ENCODE peak calls at places on chromosomes 5 and 9, in seven cellular contexts. One of them, this sample, is unnamed.
A peak's percentile ranks its signal among the peaks of the same experiment; 100 is the strongest.

GRCh38 chr9:87973791-87974292 is 491 bp downstream of the CDK20 start:
- DNase-seq in astrocyte: no peak
- DNase-seq in aorta: no peak
- DNase-seq in A549: no peak
- DNase-seq in mesenchymal stem cell: peak; percentile 17
- DNase-seq in cardiac muscle cell: peak; percentile 5
- DNase-seq in heart left ventricle: no peak
- DNase-seq in this sample: no peak

GRCh38 chr5:62632181-62632580 is 53.6 kb downstream of the LRRC70 start:
- DNase-seq in astrocyte: no peak
- DNase-seq in heart left ventricle: no peak
- DNase-seq in A549: no peak
- DNase-seq in mesenchymal stem cell: no peak
- DNase-seq in cardiac muscle cell: no peak
- DNase-seq in aorta: no peak
- DNase-seq in this sample: no peak

GRCh38 chr9:80885894-80886293 is 803.5 kb downstream of the TLE1 start:
- DNase-seq in mesenchymal stem cell: no peak
- DNase-seq in heart left ventricle: no peak
- DNase-seq in aorta: no peak
- DNase-seq in A549: no peak
- DNase-seq in astrocyte: no peak
- DNase-seq in cardiac muscle cell: no peak
- DNase-seq in this sample: no peak

GRCh38 chr9:112526973-112527372 is 40.3 kb downstream of the KIAA1958 start:
- DNase-seq in aorta: no peak
- DNase-seq in cardiac muscle cell: no peak
- DNase-seq in A549: no peak
- DNase-seq in mesenchymal stem cell: no peak
- DNase-seq in heart left ventricle: no peak
- DNase-seq in astrocyte: no peak
- DNase-seq in this sample: no peak

GRCh38 chr5:107781451-107781850 is 110.7 kb upstream of the EFNA5 start:
- DNase-seq in heart left ventricle: no peak
- DNase-seq in mesenchymal stem cell: no peak
- DNase-seq in cardiac muscle cell: no peak
- DNase-seq in A549: no peak
- DNase-seq in astrocyte: peak; percentile 67
- DNase-seq in aorta: no peak
- DNase-seq in this sample: no peak

GRCh38 chr9:128818839-128819715 is 777 bp downstream of the ENDOG start:
- DNase-seq in astrocyte: no peak
- DNase-seq in mesenchymal stem cell: peak; percentile 8
- DNase-seq in cardiac muscle cell: peak; percentile 65
- DNase-seq in heart left ventricle: peak; percentile 73
- DNase-seq in aorta: no peak
- DNase-seq in A549: no peak
- DNase-seq in this sample: peak; percentile 42

GRCh38 chr9:18544456-18544855 is 70.5 kb downstream of the ADAMTSL1 start:
- DNase-seq in astrocyte: peak; percentile 33
- DNase-seq in mesenchymal stem cell: no peak
- DNase-seq in aorta: no peak
- DNase-seq in A549: no peak
- DNase-seq in heart left ventricle: no peak
- DNase-seq in cardiac muscle cell: no peak
- DNase-seq in this sample: no peak

GRCh38 chr9:133470988-133471387 is 7.9 kb downstream of the SLC2A6 start:
- DNase-seq in heart left ventricle: no peak
- DNase-seq in mesenchymal stem cell: no peak
- DNase-seq in A549: no peak
- DNase-seq in astrocyte: no peak
- DNase-seq in aorta: no peak
- DNase-seq in cardiac muscle cell: no peak
- DNase-seq in this sample: no peak

GRCh38 chr5:135526924-135527323 is 8.8 kb downstream of the NEUROG1 start:
- DNase-seq in heart left ventricle: no peak
- DNase-seq in mesenchymal stem cell: no peak
- DNase-seq in cardiac muscle cell: no peak
- DNase-seq in aorta: no peak
- DNase-seq in astrocyte: no peak
- DNase-seq in A549: no peak
- DNase-seq in this sample: no peak

GRCh38 chr5:138440226-138441073 is 1.6 kb downstream of the REEP2 start:
- DNase-seq in aorta: no peak
- DNase-seq in cardiac muscle cell: no peak
- DNase-seq in A549: no peak
- DNase-seq in heart left ventricle: no peak
- DNase-seq in mesenchymal stem cell: no peak
- DNase-seq in astrocyte: no peak
- DNase-seq in this sample: no peak

GRCh38 chr5:124746916-124747769 is 704 bp upstream of the ZNF608 start:
- DNase-seq in A549: peak; percentile 83
- DNase-seq in mesenchymal stem cell: peak; percentile 98
- DNase-seq in cardiac muscle cell: peak; percentile 96
- DNase-seq in aorta: peak; percentile 77
- DNase-seq in astrocyte: peak; percentile 91
- DNase-seq in heart left ventricle: peak; percentile 74
- DNase-seq in this sample: peak; percentile 95

GRCh38 chr9:121765021-121765950 is 113.9 kb downstream of the DAB2IP start:
- DNase-seq in cardiac muscle cell: peak; percentile 84
- DNase-seq in mesenchymal stem cell: peak; percentile 76
- DNase-seq in heart left ventricle: peak; percentile 76
- DNase-seq in astrocyte: peak; percentile 47
- DNase-seq in aorta: peak; percentile 76
- DNase-seq in A549: peak; percentile 31
- DNase-seq in this sample: peak; percentile 35

GRCh38 chr5:38720691-38721361 is 125.0 kb upstream of the OSMR start:
- DNase-seq in heart left ventricle: no peak
- DNase-seq in cardiac muscle cell: no peak
- DNase-seq in A549: no peak
- DNase-seq in astrocyte: no peak
- DNase-seq in mesenchymal stem cell: no peak
- DNase-seq in aorta: no peak
- DNase-seq in this sample: no peak

GRCh38 chr5:143355710-143356109 is 47.8 kb downstream of the NR3C1 start:
- DNase-seq in A549: peak; percentile 94
- DNase-seq in mesenchymal stem cell: peak; percentile 93
- DNase-seq in heart left ventricle: peak; percentile 55
- DNase-seq in aorta: peak; percentile 74
- DNase-seq in astrocyte: peak; percentile 90
- DNase-seq in cardiac muscle cell: peak; percentile 9
- DNase-seq in this sample: peak; percentile 86

GRCh38 chr9:2676466-2676865 is 40.8 kb upstream of the KCNV2 start:
- DNase-seq in A549: no peak
- DNase-seq in aorta: no peak
- DNase-seq in heart left ventricle: no peak
- DNase-seq in mesenchymal stem cell: no peak
- DNase-seq in cardiac muscle cell: no peak
- DNase-seq in astrocyte: no peak
- DNase-seq in this sample: no peak

GRCh38 chr5:75306746-75307145 is 30.3 kb upstream of the HMGCR start:
- DNase-seq in A549: no peak
- DNase-seq in heart left ventricle: no peak
- DNase-seq in mesenchymal stem cell: no peak
- DNase-seq in astrocyte: no peak
- DNase-seq in cardiac muscle cell: no peak
- DNase-seq in aorta: no peak
- DNase-seq in this sample: peak; percentile 37

GRCh38 chr9:93020151-93020550 is 38.4 kb upstream of the SUSD3 start:
- DNase-seq in mesenchymal stem cell: no peak
- DNase-seq in aorta: no peak
- DNase-seq in heart left ventricle: no peak
- DNase-seq in A549: no peak
- DNase-seq in cardiac muscle cell: no peak
- DNase-seq in astrocyte: no peak
- DNase-seq in this sample: no peak

GRCh38 chr9:4850611-4851010 is 57.9 kb downstream of the RCL1 start:
- DNase-seq in A549: no peak
- DNase-seq in astrocyte: no peak
- DNase-seq in cardiac muscle cell: no peak
- DNase-seq in heart left ventricle: no peak
- DNase-seq in aorta: no peak
- DNase-seq in mesenchymal stem cell: no peak
- DNase-seq in this sample: no peak

GRCh38 chr9:119221281-119221680 is 148.0 kb downstream of the BRINP1 start:
- DNase-seq in heart left ventricle: no peak
- DNase-seq in aorta: no peak
- DNase-seq in cardiac muscle cell: no peak
- DNase-seq in mesenchymal stem cell: no peak
- DNase-seq in A549: no peak
- DNase-seq in astrocyte: no peak
- DNase-seq in this sample: no peak

GRCh38 chr5:96936431-96937221 is 746 bp downstream of the LNPEP start:
- DNase-seq in aorta: peak; percentile 64
- DNase-seq in heart left ventricle: peak; percentile 68
- DNase-seq in astrocyte: no peak
- DNase-seq in A549: peak; percentile 21
- DNase-seq in cardiac muscle cell: peak; percentile 58
- DNase-seq in mesenchymal stem cell: peak; percentile 43
- DNase-seq in this sample: peak; percentile 65

GRCh38 chr5:89011778-89012320 is 128.9 kb upstream of the MEF2C start:
- DNase-seq in heart left ventricle: no peak
- DNase-seq in astrocyte: no peak
- DNase-seq in aorta: no peak
- DNase-seq in A549: no peak
- DNase-seq in cardiac muscle cell: no peak
- DNase-seq in mesenchymal stem cell: no peak
- DNase-seq in this sample: no peak
- H3K9me3 ChIP-seq in heart left ventricle: no peaks in the 10 kb centered on the region
- H3K9me3 ChIP-seq in astrocyte: no peaks in the 10 kb centered on the region
- H3K9me3 ChIP-seq in aorta: no peaks in the 10 kb centered on the region
- H3K9me3 ChIP-seq in A549: no peaks in the 10 kb centered on the region
- H3K9me3 ChIP-seq in cardiac muscle cell: no peaks in the 10 kb centered on the region
- H3K9me3 ChIP-seq in mesenchymal stem cell: no peaks in the 10 kb centered on the region
- H3K9me3 ChIP-seq in this sample: no peaks in the 10 kb centered on the region

GRCh38 chr5:40121236-40121635 is 558.5 kb upstream of the PTGER4 start:
- DNase-seq in A549: no peak
- DNase-seq in astrocyte: no peak
- DNase-seq in aorta: no peak
- DNase-seq in heart left ventricle: no peak
- DNase-seq in mesenchymal stem cell: no peak
- DNase-seq in cardiac muscle cell: no peak
- DNase-seq in this sample: no peak
- H3K9me3 ChIP-seq in A549: peaks cover 16% of the 10 kb centered on the region
- H3K9me3 ChIP-seq in astrocyte: peaks cover 11% of the 10 kb centered on the region
- H3K9me3 ChIP-seq in aorta: peaks cover 2% of the 10 kb centered on the region
- H3K9me3 ChIP-seq in heart left ventricle: no peaks in the 10 kb centered on the region
- H3K9me3 ChIP-seq in mesenchymal stem cell: peaks cover 34% of the 10 kb centered on the region
- H3K9me3 ChIP-seq in cardiac muscle cell: peaks cover 3% of the 10 kb centered on the region
- H3K9me3 ChIP-seq in this sample: peaks cover 37% of the 10 kb centered on the region

GRCh38 chr5:134141346-134142050 is 27.0 kb downstream of the TCF7 start:
- DNase-seq in A549: no peak
- DNase-seq in heart left ventricle: no peak
- DNase-seq in cardiac muscle cell: no peak
- DNase-seq in mesenchymal stem cell: peak; percentile 33
- DNase-seq in astrocyte: no peak
- DNase-seq in aorta: no peak
- DNase-seq in this sample: no peak

GRCh38 chr5:134139891-134140469 is 25.5 kb downstream of the TCF7 start:
- DNase-seq in aorta: no peak
- DNase-seq in heart left ventricle: no peak
- DNase-seq in A549: no peak
- DNase-seq in cardiac muscle cell: no peak
- DNase-seq in mesenchymal stem cell: no peak
- DNase-seq in astrocyte: no peak
- DNase-seq in this sample: no peak

GRCh38 chr5:134138416-134139376 is 24.2 kb downstream of the TCF7 start:
- DNase-seq in aorta: no peak
- DNase-seq in A549: no peak
- DNase-seq in mesenchymal stem cell: peak; percentile 54
- DNase-seq in astrocyte: peak; percentile 45
- DNase-seq in heart left ventricle: no peak
- DNase-seq in cardiac muscle cell: no peak
- DNase-seq in this sample: peak; percentile 47

GRCh38 chr5:134140530-134141201 is 26.2 kb downstream of the TCF7 start:
- DNase-seq in cardiac muscle cell: peak; percentile 77
- DNase-seq in astrocyte: peak; percentile 53
- DNase-seq in heart left ventricle: no peak
- DNase-seq in aorta: peak; percentile 71
- DNase-seq in A549: peak; percentile 78
- DNase-seq in mesenchymal stem cell: peak; percentile 74
- DNase-seq in this sample: peak; percentile 83

DNA sequence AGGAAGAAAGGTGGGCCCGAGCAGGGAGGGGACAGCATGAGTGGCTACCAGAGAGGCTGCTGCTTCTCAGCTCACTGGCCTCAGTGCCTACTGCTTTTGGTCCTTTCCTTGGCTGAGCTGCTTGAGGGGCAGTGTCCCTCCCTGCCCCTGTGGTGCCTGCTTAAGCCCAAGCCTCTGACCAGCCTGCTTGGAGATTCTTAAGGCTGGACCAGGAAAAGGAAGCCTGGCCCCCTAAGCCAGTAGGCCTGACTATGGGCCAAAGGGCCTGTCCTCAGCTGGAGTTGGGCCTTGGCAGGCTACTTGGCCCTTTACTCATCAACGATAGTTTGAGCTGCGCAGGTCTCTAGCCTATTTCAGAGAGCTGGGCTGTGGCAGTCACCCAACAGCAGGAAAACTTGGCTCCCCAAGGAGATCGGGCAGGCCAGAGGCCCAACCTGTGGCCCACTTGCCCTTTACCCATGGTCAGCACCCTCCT is 24.9 kb downstream of the TCF7 start:
- DNase-seq in A549: no peak
- DNase-seq in heart left ventricle: no peak
- DNase-seq in astrocyte: no peak
- DNase-seq in mesenchymal stem cell: no peak
- DNase-seq in cardiac muscle cell: no peak
- DNase-seq in aorta: no peak
- DNase-seq in this sample: no peak
- H3K9me3 ChIP-seq in A549: no peaks in the 10 kb centered on the region
- H3K9me3 ChIP-seq in heart left ventricle: no peaks in the 10 kb centered on the region
- H3K9me3 ChIP-seq in astrocyte: no peaks in the 10 kb centered on the region
- H3K9me3 ChIP-seq in mesenchymal stem cell: no peaks in the 10 kb centered on the region
- H3K9me3 ChIP-seq in cardiac muscle cell: no peaks in the 10 kb centered on the region
- H3K9me3 ChIP-seq in aorta: no peaks in the 10 kb centered on the region
- H3K9me3 ChIP-seq in this sample: no peaks in the 10 kb centered on the region

DNA sequence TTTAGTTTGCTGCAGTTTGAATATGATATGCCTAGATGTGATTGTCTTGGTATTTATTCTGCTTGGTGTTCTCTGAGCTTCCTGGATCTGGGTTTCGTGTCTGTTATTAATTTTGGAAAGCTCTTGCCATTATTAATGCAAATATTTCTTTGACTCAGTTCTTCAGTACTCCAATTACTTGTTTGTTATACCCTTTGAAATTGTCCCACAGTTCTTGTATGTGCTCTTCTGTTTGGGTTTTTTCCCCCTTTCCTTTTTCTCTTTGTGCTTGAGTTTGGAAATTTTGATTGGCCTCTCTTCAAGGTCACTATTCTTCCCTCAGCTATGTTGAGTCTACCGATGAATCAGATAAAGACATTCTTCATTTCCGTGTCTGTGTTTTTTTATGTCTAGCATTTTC is 96.6 kb upstream of the CKMT2 start:
- DNase-seq in heart left ventricle: no peak
- DNase-seq in mesenchymal stem cell: no peak
- DNase-seq in aorta: no peak
- DNase-seq in astrocyte: no peak
- DNase-seq in cardiac muscle cell: no peak
- DNase-seq in A549: no peak
- DNase-seq in this sample: no peak
- H3K9me3 ChIP-seq in heart left ventricle: no peaks in the 10 kb centered on the region
- H3K9me3 ChIP-seq in mesenchymal stem cell: peaks cover 6% of the 10 kb centered on the region
- H3K9me3 ChIP-seq in aorta: no peaks in the 10 kb centered on the region
- H3K9me3 ChIP-seq in astrocyte: no peaks in the 10 kb centered on the region
- H3K9me3 ChIP-seq in cardiac muscle cell: no peaks in the 10 kb centered on the region
- H3K9me3 ChIP-seq in A549: peaks cover 9% of the 10 kb centered on the region
- H3K9me3 ChIP-seq in this sample: peaks cover 14% of the 10 kb centered on the region

GRCh38 chr5:80463269-80463668 is 24.6 kb upstream of the FAM151B start:
- DNase-seq in heart left ventricle: peak; percentile 18
- DNase-seq in cardiac muscle cell: no peak
- DNase-seq in aorta: no peak
- DNase-seq in astrocyte: no peak
- DNase-seq in mesenchymal stem cell: no peak
- DNase-seq in A549: no peak
- DNase-seq in this sample: no peak
- H3K9me3 ChIP-seq in heart left ventricle: no peaks in the 10 kb centered on the region
- H3K9me3 ChIP-seq in cardiac muscle cell: peaks cover 3% of the 10 kb centered on the region
- H3K9me3 ChIP-seq in aorta: peaks cover 2% of the 10 kb centered on the region
- H3K9me3 ChIP-seq in astrocyte: peaks cover 5% of the 10 kb centered on the region
- H3K9me3 ChIP-seq in mesenchymal stem cell: peaks cover 4% of the 10 kb centered on the region
- H3K9me3 ChIP-seq in A549: peaks cover 15% of the 10 kb centered on the region
- H3K9me3 ChIP-seq in this sample: peaks cover 4% of the 10 kb centered on the region

This sample was measured in adipocyte.